ENCODE peak calls at places on chromosomes 4 and X, in four cellular contexts. B, L, Z and P are unnamed samples.

GRCh38 chr4:98939892-98940298 is 11.0 kb upstream of the EIF4E start:
- DNase-seq in Z (no peak), L (peak; percentile 34), B (no peak), P (no peak)

GRCh38 chr4:129140521-129140920 is 44.6 kb downstream of the C4orf33 start:
- DNase-seq in B (no peak), L (no peak), Z (no peak), P (no peak)

GRCh38 chr4:15930314-15930713 is 8.2 kb downstream of the FGFBP1 start:
- DNase-seq in L (no peak), Z (no peak), B (no peak), P (no peak)

GRCh38 chr4:7301846-7302630 is 109.7 kb downstream of the SORCS2 start:
- DNase-seq in Z (no peak), B (no peak), L (no peak), P (no peak)

GRCh38 chr4:13524504-13525243 is 19.6 kb downstream of the NKX3-2 start:
- DNase-seq in L (no peak), Z (peak; percentile 22), B (no peak), P (no peak)

GRCh38 chr4:16685536-16685935 is 212.9 kb downstream of the LDB2 start:
- DNase-seq in B (no peak), Z (no peak), L (no peak), P (peak; percentile 90)

GRCh38 chr4:165394275-165394674 is 15.5 kb downstream of the CPE start:
- DNase-seq in B (no peak), Z (no peak), L (no peak), P (no peak)

GRCh38 chrX:136126892-136127406 is 20.4 kb upstream of the FHL1 start:
- DNase-seq in L (no peak), Z (no peak), B (no peak), P (no peak)

GRCh38 chr4:6190486-6190885 is 9.9 kb downstream of the JAKMIP1 start:
- DNase-seq in Z (no peak), B (no peak), L (no peak), P (no peak)

GRCh38 chr4:67727124-67727850 is 26.3 kb upstream of the UBA6 start:
- DNase-seq in B (no peak), Z (no peak), L (no peak), P (no peak)

GRCh38 chr4:40998680-40999358 is 215.5 kb downstream of the APBB2 start:
- DNase-seq in L (no peak), B (no peak), Z (no peak), P (no peak)

GRCh38 chrX:109889289-109890006 is 113.5 kb upstream of the TMEM164 start:
- DNase-seq in Z (no peak), L (no peak), B (no peak), P (no peak)

GRCh38 chr4:15451181-15451865 is 18.4 kb upstream of the CC2D2A start:
- DNase-seq in Z (no peak), B (no peak), L (no peak), P (no peak)

GRCh38 chrX:111100191-111100590 is 4.2 kb downstream of the PAK3 start:
- DNase-seq in L (no peak), B (no peak), Z (peak; percentile 75), P (no peak)

GRCh38 chr4:7863911-7864681 is 75.6 kb downstream of the AFAP1 start:
- DNase-seq in B (no peak), Z (peak; percentile 50), L (no peak), P (no peak)

GRCh38 chr4:107800058-107800457 is 24.7 kb upstream of the SGMS2 start:
- DNase-seq in L (no peak), Z (no peak), B (no peak), P (no peak)

GRCh38 chr4:114964016-114964415 is 149.4 kb downstream of the NDST4 start:
- DNase-seq in L (no peak), Z (no peak), B (no peak), P (no peak)

GRCh38 chr4:1318488-1319213 is 28.4 kb upstream of the UVSSA start:
- DNase-seq in Z (no peak), L (no peak), B (no peak), P (no peak)

GRCh38 chr4:152464030-152464823 is 71.7 kb downstream of the FBXW7 start:
- DNase-seq in B (no peak), Z (no peak), L (no peak), P (no peak)

GRCh38 chr4:3767569-3768288 is 1.5 kb downstream of the ADRA2C start:
- DNase-seq in B (no peak), L (no peak), Z (no peak), P (no peak)

GRCh38 chr4:130403221-130403620 is 1307.3 kb downstream of the C4orf33 start:
- DNase-seq in L (no peak), Z (no peak), B (no peak), P (no peak)

GRCh38 chrX:110082156-110082555 is 79.2 kb downstream of the TMEM164 start:
- DNase-seq in Z (no peak), L (peak; percentile 54), B (no peak), P (peak; percentile 55)

GRCh38 chr4:149521611-149522010 is 294.0 kb downstream of the IQCM start:
- DNase-seq in Z (no peak), L (peak; percentile 29), B (no peak), P (no peak)

GRCh38 chr4:52091811-52092210 is 40.7 kb downstream of the SPATA18 start:
- DNase-seq in Z (no peak), B (no peak), L (no peak), P (no peak)

GRCh38 chrX:123756320-123756719 is 23.5 kb upstream of the THOC2 start:
- DNase-seq in Z (no peak), B (no peak), L (no peak), P (no peak)

GRCh38 chr4:55321707-55322264 is 24.3 kb upstream of the SRD5A3 start:
- DNase-seq in B (peak; percentile 35), Z (peak; percentile 16), L (peak; percentile 31), P (no peak)

GRCh38 chrX:155028192-155028591 is 1.5 kb downstream of the FUNDC2 start:
- DNase-seq in B (no peak), Z (no peak), L (no peak), P (no peak)